ENCODE peak calls at places on chromosomes 6 and 20, in ten cellular contexts. P, Z, M, A, J, N, X, L, E and S are unnamed samples.

GRCh38 chr6:12022903-12023522 is 10.9 kb downstream of the HIVEP1 start:
- DNase-seq in E (no peak), J (no peak), M (peak), Z (no peak), A (no peak), L (no peak), X (no peak), N (no peak), P (no peak), S (no peak)

GRCh38 chr20:48317578-48317977 is 510.2 kb downstream of the PREX1 start:
- DNase-seq in M (no peak), J (no peak), L (no peak), P (no peak), Z (no peak), X (no peak), A (no peak), E (no peak), N (no peak), S (no peak)

GRCh38 chr20:37867289-37868195 is 35.4 kb upstream of the VSTM2L start:
- DNase-seq in P (no peak), N (no peak), A (no peak), X (no peak), Z (no peak), E (no peak), J (no peak), M (no peak), L (no peak), S (no peak)

GRCh38 chr20:63216849-63217471 is 1.0 kb upstream of the YTHDF1 start:
- DNase-seq in P (no peak), Z (no peak), L (no peak), E (no peak), A (no peak), N (no peak), J (no peak), M (peak), X (no peak), S (no peak)

GRCh38 chr6:157222201-157222981 is 100.9 kb downstream of the TMEM242 start:
- DNase-seq in M (no peak), N (no peak), J (no peak), A (no peak), E (no peak), L (no peak), X (no peak), Z (no peak), P (no peak), S (no peak)

GRCh38 chr20:44185574-44185973 is 1.4 kb downstream of the JPH2 start:
- DNase-seq in P (no peak), M (no peak), L (no peak), J (no peak), A (no peak), N (no peak), Z (no peak), E (no peak), X (no peak), S (no peak)

GRCh38 chr6:17932362-17932852 is 55.0 kb downstream of the KIF13A start:
- DNase-seq in J (peak), X (no peak), M (no peak), L (no peak), A (peak), P (no peak), Z (no peak), E (peak), N (peak), S (no peak)

GRCh38 chr6:108616544-108616943 is 55.8 kb downstream of the FOXO3 start:
- DNase-seq in M (no peak), J (no peak), E (peak), L (no peak), Z (peak), A (peak), N (no peak), P (no peak), X (no peak), S (no peak)

GRCh38 chr6:35096129-35096852 is 44.8 kb downstream of the TCP11 start:
- DNase-seq in N (no peak), J (no peak), Z (peak), L (no peak), X (no peak), E (peak), M (no peak), P (no peak), A (peak), S (no peak)

GRCh38 chr6:147203311-147204059 is 732 bp upstream of the STXBP5 start:
- DNase-seq in N (peak), M (peak), L (peak), E (peak), P (peak), X (peak), Z (peak), J (peak), A (peak), S (peak)

GRCh38 chr6:76609160-76609559 is 536.7 kb upstream of the IMPG1 start:
- DNase-seq in M (no peak), N (no peak), E (no peak), A (no peak), X (no peak), Z (no peak), J (no peak), L (no peak), P (no peak), S (no peak)

GRCh38 chr20:63955846-63956663 is at the start of gene UCKL1:
- DNase-seq in J (peak), P (peak), L (peak), A (peak), E (peak), Z (peak), N (peak), M (peak), X (peak), S (peak)

GRCh38 chr6:141024526-141024925 is 1108.2 kb upstream of the GJE1 start:
- DNase-seq in L (no peak), E (no peak), X (no peak), M (no peak), P (no peak), A (peak), Z (no peak), J (no peak), N (no peak), S (no peak)

GRCh38 chr20:38222231-38222922 is 38.2 kb downstream of the KIAA1755 start:
- DNase-seq in Z (peak), X (peak), J (peak), M (peak), A (peak), E (peak), L (peak), N (peak), P (peak), S (peak)

GRCh38 chr6:31476515-31477139 is 21.3 kb upstream of the MICB start:
- DNase-seq in M (no peak), Z (no peak), A (no peak), E (no peak), J (no peak), L (no peak), N (no peak), X (no peak), P (no peak), S (no peak)
- TF ChIP-seq CTCF in M (no peak), Z (no peak), A (no peak), E (no peak), J (no peak), L (no peak), N (no peak), X (no peak), P (no peak), S (no peak)

DNA sequence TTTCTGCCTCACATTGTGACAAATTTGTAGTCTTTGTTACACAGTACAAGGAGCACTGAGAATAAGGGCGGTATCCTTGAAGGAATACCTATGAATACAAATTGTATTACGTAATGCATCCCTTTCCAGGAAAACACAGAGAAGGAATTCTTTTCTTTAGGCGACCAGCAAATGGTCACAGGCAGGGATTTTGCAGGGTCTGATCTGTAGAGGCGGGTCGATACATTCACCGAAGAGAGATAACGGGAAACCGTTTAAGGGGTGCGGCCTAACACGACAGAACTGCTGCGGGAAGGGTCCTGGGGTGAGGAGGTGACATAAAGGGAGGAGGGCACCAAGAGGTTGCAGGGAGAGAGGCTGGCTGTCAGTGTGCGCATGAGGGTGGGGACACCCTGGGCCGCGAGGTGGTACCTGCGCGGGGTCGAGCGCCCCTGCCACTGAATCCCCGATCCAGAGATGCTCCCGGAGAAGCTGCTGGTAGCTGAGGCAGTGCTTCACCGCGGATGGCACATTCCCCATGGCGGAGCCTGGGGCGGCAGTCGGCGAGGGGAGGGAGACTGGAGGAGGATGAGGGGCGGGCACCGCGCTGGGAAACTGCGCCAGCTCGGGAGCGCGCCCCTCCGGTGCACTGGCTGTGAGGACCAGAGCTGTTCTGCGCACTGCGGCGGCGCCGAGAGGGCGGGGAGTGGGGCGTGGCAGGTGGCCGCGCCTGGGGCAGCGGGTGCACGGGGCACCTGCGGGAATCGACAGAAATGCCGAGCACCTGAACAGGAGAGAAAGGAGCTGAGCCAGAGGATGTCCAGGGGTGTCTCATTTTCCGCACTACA is at the start of gene HMGCLL1:
- DNase-seq in A (no peak), N (peak), P (no peak), J (peak), X (no peak), L (peak), Z (peak), M (peak), E (no peak), S (peak)
- TF ChIP-seq CTCF in A (no peak), N (no peak), P (no peak), J (no peak), X (no peak), L (no peak), Z (no peak), M (no peak), E (no peak), S (no peak)

DNA sequence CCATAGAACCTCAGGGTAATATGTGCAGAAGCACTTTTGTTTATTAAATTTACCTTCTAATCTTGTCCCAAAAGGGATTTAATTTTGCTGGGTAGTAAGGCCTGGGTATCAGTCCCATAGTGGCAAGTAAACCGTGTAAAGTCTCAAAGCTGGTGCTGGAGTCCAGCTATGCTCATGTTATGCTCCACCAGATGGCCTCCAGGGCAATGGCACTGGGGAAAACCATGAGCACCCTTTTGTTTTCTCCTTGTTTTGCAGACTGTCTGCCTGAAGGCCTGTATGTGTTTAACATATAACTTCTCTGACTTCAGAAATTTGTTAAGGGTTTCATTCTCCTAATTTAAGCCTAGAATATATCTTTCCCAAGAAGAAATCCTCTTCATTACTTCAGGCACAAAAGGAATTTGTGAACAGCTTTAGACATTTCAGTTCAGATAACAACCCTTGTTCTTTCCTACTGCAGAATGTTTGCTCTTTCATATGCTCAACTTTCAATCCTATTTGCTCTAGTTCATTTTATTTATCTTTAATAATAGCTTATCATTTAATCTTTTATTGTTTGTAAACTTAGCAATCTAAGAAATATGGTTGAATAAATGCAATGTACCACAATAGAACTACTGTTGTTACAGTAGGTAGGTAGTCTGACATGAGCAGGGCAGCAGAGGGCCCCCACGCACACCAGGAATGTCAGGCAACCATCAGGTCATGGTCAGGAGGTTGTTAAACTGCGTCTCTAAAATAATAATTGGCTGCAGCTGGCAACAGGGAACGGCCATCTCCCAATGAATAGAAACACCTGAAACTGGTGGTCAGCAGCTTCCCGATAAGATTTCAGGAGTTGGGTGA is 162.8 kb downstream of the TENT5A start:
- DNase-seq in N (no peak), X (no peak), Z (no peak), M (no peak), E (no peak), L (peak), J (no peak), A (peak), P (no peak), S (no peak)
- TF ChIP-seq CTCF in N (no peak), X (no peak), Z (no peak), M (no peak), E (no peak), L (no peak), J (no peak), A (no peak), P (no peak), S (no peak)

GRCh38 chr20:61436674-61437279 is 184.7 kb downstream of the CDH4 start:
- DNase-seq in J (no peak), P (no peak), N (no peak), X (no peak), E (peak), M (peak), A (peak), Z (peak), L (no peak), S (peak)
- TF ChIP-seq CTCF in J (no peak), P (no peak), N (no peak), X (no peak), E (no peak), M (no peak), A (no peak), Z (no peak), L (no peak), S (no peak)

DNA sequence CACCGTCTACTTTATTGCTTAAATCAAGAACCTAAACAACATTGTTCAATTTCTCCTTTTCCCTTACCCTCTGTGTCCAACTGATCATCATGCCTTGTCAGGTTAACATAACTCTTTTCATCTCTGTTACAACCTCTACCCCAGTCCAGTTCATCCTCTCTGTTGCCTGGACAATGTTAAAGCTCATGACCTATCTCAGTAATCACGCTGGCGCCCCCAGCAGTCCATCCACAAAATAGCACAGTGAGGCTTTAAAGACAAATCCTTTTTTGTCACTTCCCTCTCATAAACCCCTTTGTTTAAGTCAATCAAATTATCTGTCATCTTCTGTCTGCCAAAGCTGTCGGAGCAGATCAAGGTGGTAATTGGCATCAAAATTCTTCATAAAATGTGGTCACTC is 140.1 kb downstream of the QKI start:
- DNase-seq in X (peak), P (no peak), N (no peak), Z (peak), J (no peak), E (peak), L (peak), M (peak), A (peak), S (peak)
- TF ChIP-seq CTCF in X (peak), P (peak), N (peak), Z (peak), J (no peak), E (peak), L (peak), M (peak), A (peak), S (peak)

GRCh38 chr6:135938588-135939215 is 87.2 kb downstream of the PDE7B start:
- DNase-seq in M (peak), A (peak), P (no peak), N (peak), X (peak), E (peak), J (peak), Z (peak), L (no peak), S (no peak)
- TF ChIP-seq CTCF in M (peak), A (peak), P (no peak), N (no peak), X (peak), E (peak), J (peak), Z (peak), L (peak), S (peak)

GRCh38 chr20:31593221-31594001 is 11.7 kb upstream of the ID1 start:
- DNase-seq in L (no peak), N (no peak), E (peak), M (no peak), P (no peak), Z (peak), X (no peak), J (no peak), A (peak), S (no peak)
- TF ChIP-seq CTCF in L (no peak), N (no peak), E (peak), M (no peak), P (no peak), Z (no peak), X (no peak), J (no peak), A (peak), S (no peak)

DNA sequence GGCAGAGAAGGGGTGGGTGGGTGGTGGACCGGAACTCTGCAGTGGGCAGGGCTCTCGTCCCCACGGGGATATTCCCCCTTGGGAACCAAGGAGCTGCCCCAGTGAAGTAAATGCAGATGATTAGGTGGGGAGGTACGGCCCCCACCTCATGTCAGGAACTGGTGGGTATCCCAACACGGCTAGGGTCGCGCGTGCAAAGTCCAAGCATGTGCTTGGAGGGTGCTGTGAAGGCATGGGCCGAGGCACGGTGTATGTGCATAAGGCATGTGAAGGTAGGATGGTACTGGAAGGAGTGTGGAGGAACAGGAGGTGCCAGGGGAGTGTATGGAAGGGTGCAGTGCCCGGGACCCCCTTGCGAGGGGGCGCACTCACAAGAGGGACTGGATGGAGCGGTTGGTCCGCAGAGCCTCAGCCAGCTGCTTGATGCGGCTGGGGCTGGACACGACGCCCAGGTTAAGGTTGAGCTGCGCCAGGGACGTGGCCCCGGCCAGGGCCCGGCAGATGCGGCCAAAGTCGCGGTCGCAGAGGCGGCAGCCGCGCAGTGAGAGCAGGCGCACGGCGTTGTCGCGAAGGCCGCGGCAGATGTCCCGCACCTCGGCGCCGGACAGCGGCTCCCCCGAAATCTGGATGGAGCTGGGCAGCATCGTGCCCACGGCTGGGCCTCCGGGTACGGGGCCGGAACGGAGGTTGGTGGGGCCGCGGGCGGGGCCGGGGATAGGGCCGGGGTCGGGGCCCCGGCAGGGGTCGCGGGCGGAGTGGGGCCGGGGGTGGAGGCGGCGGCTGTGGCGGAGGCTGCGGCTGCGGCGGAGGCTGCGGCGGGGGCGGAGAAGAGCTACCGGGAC is 783 bp downstream of the LRRC73 start:
- DNase-seq in M (peak), E (no peak), P (peak), A (no peak), J (no peak), Z (no peak), X (no peak), N (no peak), L (peak), S (peak)
- TF ChIP-seq CTCF in M (peak), E (no peak), P (no peak), A (no peak), J (no peak), Z (no peak), X (peak), N (no peak), L (no peak), S (no peak)

GRCh38 chr20:36542516-36543186 is 1.3 kb downstream of the MYL9 start:
- DNase-seq in X (no peak), E (no peak), M (no peak), L (peak), A (no peak), Z (no peak), J (no peak), P (no peak), N (no peak), S (no peak)

GRCh38 chr20:36543187-36544133 is 2.1 kb downstream of the MYL9 start:
- DNase-seq in J (peak), A (peak), X (no peak), M (no peak), L (peak), E (peak), P (no peak), N (peak), Z (peak), S (no peak)

GRCh38 chr20:36541227-36542018 is at the start of gene MYL9:
- DNase-seq in Z (peak), J (peak), L (peak), N (peak), E (peak), M (peak), X (peak), P (peak), A (peak), S (peak)

GRCh38 chr20:36540551-36541211 is 638 bp upstream of the MYL9 start:
- DNase-seq in Z (no peak), E (no peak), N (no peak), L (peak), X (no peak), A (no peak), J (peak), M (peak), P (no peak), S (no peak)

DNA sequence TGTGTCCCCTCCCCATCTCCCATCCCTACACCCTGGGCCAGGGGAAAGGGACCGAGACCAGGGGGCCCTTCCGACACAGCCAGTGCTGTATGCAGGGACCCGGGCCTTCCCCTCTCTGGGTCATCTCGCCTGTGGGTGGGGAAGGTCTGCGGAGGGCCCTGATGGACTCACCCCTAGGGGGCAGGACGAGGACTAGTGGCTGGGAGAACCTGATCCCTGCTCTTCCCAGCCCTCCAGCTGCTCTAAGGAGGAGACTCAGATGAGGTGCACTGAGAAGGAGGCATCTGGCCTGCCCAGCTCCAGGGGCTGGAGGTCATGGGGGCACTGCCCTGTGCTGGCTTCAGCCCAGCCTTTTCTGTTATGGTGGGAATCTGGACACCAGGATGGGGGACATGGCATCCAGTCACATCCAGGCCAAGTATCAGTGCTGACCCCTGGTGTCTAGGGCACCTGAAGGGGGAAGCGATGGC is 735 bp downstream of the MYL9 start:
- DNase-seq in E (peak), M (peak), A (peak), N (peak), L (peak), X (no peak), J (peak), Z (peak), P (no peak), S (peak)
- TF ChIP-seq CTCF in E (peak), M (peak), A (peak), N (peak), L (peak), X (peak), J (peak), Z (no peak), P (no peak), S (peak)